ENCODE peak calls at places on chromosomes 5 and 9, in ten cellular contexts. Q is AG09309, U is upper lobe of right lung, N is foreskin fibroblast, R is OCI-LY7, D is neural crest cell, X is psoas muscle, I is dorsolateral prefrontal cortex, O is GM13976, P is HL-60. E is an unnamed sample.

GRCh38 chr5:24819841-24820240 is 175.1 kb upstream of the CDH10 start:
- DNase-seq in U (no peak), O (no peak), R (no peak), Q (no peak), D (no peak), I (no peak), N (no peak), X (no peak), P (no peak), E (no peak)

GRCh38 chr9:136545966-136546696 is at the start of gene NOTCH1:
- DNase-seq in N (peak; percentile 98), D (peak; percentile 82), X (peak; percentile 92), I (peak; percentile 74), O (peak; percentile 96), R (peak; percentile 91), P (peak; percentile 97), Q (peak; percentile 69), U (peak; percentile 98), E (peak; percentile 98)

GRCh38 chr9:124474151-124474550 is 23.9 kb downstream of the ADGRD2 start:
- DNase-seq in R (no peak), Q (no peak), N (no peak), U (no peak), I (no peak), X (no peak), P (no peak), O (no peak), D (no peak), E (no peak)

GRCh38 chr5:150155258-150156032 is at the start of gene PDGFRB:
- DNase-seq in R (no peak), X (peak; percentile 92), I (peak; percentile 79), O (peak; percentile 82), P (no peak), D (peak; percentile 58), N (peak; percentile 98), U (peak; percentile 80), Q (no peak), E (peak; percentile 78)

GRCh38 chr5:144017631-144018030 is 152.8 kb downstream of the YIPF5 start:
- DNase-seq in X (no peak), D (no peak), U (no peak), O (no peak), R (no peak), I (no peak), N (peak; percentile 17), P (no peak), Q (no peak), E (no peak)

GRCh38 chr5:123482258-123482657 is 29.7 kb upstream of the CSNK1G3 start:
- DNase-seq in U (no peak), R (no peak), Q (no peak), O (no peak), N (peak; percentile 32), D (no peak), X (no peak), P (no peak), I (no peak), E (no peak)

GRCh38 chr9:14561929-14562386 is 131.3 kb downstream of the ZDHHC21 start:
- DNase-seq in D (no peak), O (no peak), I (no peak), N (no peak), R (no peak), P (no peak), Q (no peak), U (no peak), X (no peak), E (no peak)

GRCh38 chr9:88749420-88749819 is 214.4 kb downstream of the NXNL2 start:
- DNase-seq in I (no peak), O (no peak), N (peak; percentile 84), Q (no peak), P (no peak), X (no peak), U (no peak), R (no peak), D (no peak), E (no peak)

GRCh38 chr9:137255448-137256114 is 454 bp downstream of the NELFB start:
- DNase-seq in X (peak; percentile 60), U (peak; percentile 86), Q (no peak), I (no peak), P (no peak), D (no peak), R (peak; percentile 42), N (peak; percentile 58), O (no peak), E (no peak)

GRCh38 chr9:34553511-34554021 is 30.8 kb upstream of the ENHO start:
- DNase-seq in P (no peak), D (no peak), X (no peak), N (no peak), Q (no peak), O (no peak), U (peak; percentile 52), R (no peak), I (peak; percentile 36), E (no peak)

GRCh38 chr9:81002242-81002641 is 687.1 kb downstream of the TLE1 start:
- DNase-seq in X (no peak), N (no peak), I (no peak), P (no peak), U (no peak), Q (no peak), R (peak; percentile 18), D (no peak), O (no peak), E (no peak)

GRCh38 chr5:39201795-39202593 is 17.4 kb downstream of the FYB1 start:
- DNase-seq in O (no peak), R (no peak), Q (no peak), D (no peak), P (no peak), N (no peak), U (no peak), X (no peak), I (no peak), E (no peak)

GRCh38 chr5:13510616-13511015 is 433.9 kb downstream of the DNAH5 start:
- DNase-seq in R (no peak), N (no peak), P (no peak), D (no peak), U (no peak), O (no peak), Q (no peak), I (no peak), X (no peak), E (no peak)

GRCh38 chr9:100637787-100638186 is 59.9 kb downstream of the CAVIN4 start:
- DNase-seq in X (no peak), I (no peak), U (no peak), R (no peak), N (no peak), D (peak; percentile 37), O (no peak), P (no peak), Q (no peak), E (no peak)
- TF ChIP-seq CTCF in X (no peak), I (no peak), U (no peak), R (no peak), N (no peak), D (peak; percentile 34), O (no peak), P (no peak), Q (no peak), E (no peak)

DNA sequence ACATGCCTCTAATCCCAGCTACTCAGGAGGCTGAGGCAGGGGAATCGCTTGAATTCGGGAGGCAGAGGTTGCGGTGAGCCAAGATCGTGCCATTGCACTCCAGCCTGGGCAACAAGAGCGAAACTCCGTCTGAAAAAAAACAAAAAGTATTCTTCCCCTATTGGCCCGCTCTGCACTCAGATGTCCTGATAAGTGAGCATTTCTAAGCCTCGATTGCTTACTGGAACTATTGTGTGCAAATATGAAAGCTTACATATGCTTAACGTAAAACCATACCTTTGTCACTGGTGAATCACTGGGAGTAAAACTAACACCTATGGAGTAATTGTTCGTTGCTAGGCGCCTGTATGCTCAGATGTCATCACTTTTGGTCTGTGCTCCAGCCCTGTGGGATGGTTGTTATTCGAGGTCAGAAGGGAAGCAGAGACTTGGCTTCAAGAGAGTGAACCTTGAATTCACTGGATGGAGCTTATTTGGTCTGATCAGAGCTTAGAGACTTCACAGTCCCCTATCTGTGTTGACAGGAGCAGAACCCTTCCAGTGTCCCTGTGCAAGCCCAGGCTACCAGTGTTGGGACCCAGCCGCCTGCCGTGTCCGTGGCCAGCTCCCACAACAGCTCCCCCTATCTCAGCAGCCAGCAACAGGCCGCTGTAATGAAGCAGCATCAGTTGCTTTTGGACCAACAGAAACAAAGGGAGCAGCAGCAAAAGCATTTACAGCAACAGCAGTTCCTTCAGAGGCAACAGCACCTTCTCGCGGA is 25.3 kb upstream of the LTC4S start:
- DNase-seq in X (no peak), D (no peak), O (no peak), N (no peak), P (no peak), I (no peak), U (no peak), Q (no peak), R (no peak), E (no peak)
- TF ChIP-seq CTCF in X (no peak), D (no peak), O (no peak), N (no peak), P (no peak), I (no peak), U (no peak), Q (peak; percentile 1), R (no peak), E (no peak)

GRCh38 chr5:133968057-133968993 is at the start of gene C5orf15:
- DNase-seq in X (peak; percentile 95), P (peak; percentile 74), Q (peak; percentile 89), D (peak; percentile 82), N (peak; percentile 99), R (peak; percentile 96), O (peak; percentile 92), I (peak; percentile 96), U (peak; percentile 98), E (peak; percentile 86)
- TF ChIP-seq CTCF in X (no peak), P (no peak), Q (peak; percentile 21), D (peak; percentile 40), N (no peak), R (peak; percentile 17), O (no peak), I (peak; percentile 18), U (peak; percentile 16), E (no peak)

GRCh38 chr9:133605856-133606721 is 3.1 kb downstream of the FAM163B start:
- DNase-seq in Q (no peak), D (no peak), U (no peak), R (no peak), N (no peak), I (no peak), X (no peak), P (no peak), O (no peak), E (no peak)

GRCh38 chr9:133605446-133605845 is 3.7 kb downstream of the FAM163B start:
- DNase-seq in R (no peak), U (no peak), I (no peak), Q (no peak), N (no peak), D (no peak), O (no peak), X (no peak), P (no peak), E (no peak)

GRCh38 chr9:133604856-133605255 is 4.3 kb downstream of the FAM163B start:
- DNase-seq in P (no peak), Q (no peak), D (no peak), I (no peak), U (no peak), R (peak; percentile 44), X (no peak), N (no peak), O (no peak), E (no peak)

GRCh38 chr9:133603165-133603927 is 5.8 kb downstream of the FAM163B start:
- DNase-seq in Q (no peak), P (no peak), U (no peak), R (no peak), O (no peak), X (no peak), I (no peak), D (no peak), N (no peak), E (no peak)

GRCh38 chr9:133604214-133604613 is 5.0 kb downstream of the FAM163B start:
- DNase-seq in Q (no peak), O (no peak), P (no peak), R (peak; percentile 65), I (no peak), N (no peak), U (no peak), D (no peak), X (no peak), E (no peak)
- TF ChIP-seq CTCF in Q (peak; percentile 1), O (no peak), P (no peak), R (peak; percentile 76), I (no peak), N (no peak), U (no peak), D (no peak), X (no peak), E (no peak)

E was measured in GM20000.